ENCODE peak calls at places on chromosomes 11 and 22, in ten cellular contexts. D is CD4-positive, alpha-beta memory T cell; E is mucosa of descending colon; A is Peyer's patch; Z is uterus; R is trophoblast cell; Q is esophagus muscularis mucosa; I is suprapubic skin; M is effector memory CD4-positive, alpha-beta T cell; H is endothelial cell of umbilical vein. U is an unnamed sample. For H3K9me3, the result is how much of the 10 kb centered on the place peaks cover.

GRCh38 chr11:133660202-133660568 is 127.9 kb upstream of the OPCML start:
- DNase-seq in A (no peak), D (no peak), E (no peak), I (no peak), H (no peak), M (no peak), Z (no peak), R (no peak), Q (no peak), U (no peak)

GRCh38 chr11:130314184-130314748 is 451 bp downstream of the ZBTB44 start:
- DNase-seq in Z (peak), R (peak), M (peak), Q (no peak), I (peak), D (peak), H (peak), E (peak), A (peak), U (peak)

GRCh38 chr11:2843551-2843950 is 42.0 kb downstream of the CDKN1C start:
- DNase-seq in Q (no peak), H (no peak), D (no peak), E (no peak), M (no peak), A (no peak), Z (no peak), I (no peak), R (no peak), U (no peak)

GRCh38 chr11:23555085-23555484 is 694.8 kb upstream of the CCDC179 start:
- DNase-seq in D (no peak), A (no peak), M (no peak), Q (no peak), R (peak), E (no peak), H (peak), I (no peak), Z (no peak), U (peak)

GRCh38 chr11:120630100-120630499 is 118.6 kb downstream of the GRIK4 start:
- DNase-seq in H (no peak), A (no peak), I (no peak), R (no peak), M (no peak), E (no peak), Q (no peak), Z (no peak), D (no peak), U (no peak)

GRCh38 chr11:114307524-114308203 is 11.5 kb downstream of the NNMT start:
- DNase-seq in M (no peak), I (peak), H (peak), R (no peak), Z (peak), D (no peak), A (no peak), E (peak), Q (peak), U (peak)

GRCh38 chr11:123304828-123305530 is 109.9 kb upstream of the CLMP start:
- DNase-seq in H (no peak), D (no peak), R (no peak), Q (no peak), M (no peak), I (no peak), A (no peak), Z (no peak), E (no peak), U (no peak)

GRCh38 chr22:38041760-38042584 is 15.2 kb upstream of the PICK1 start:
- DNase-seq in Z (no peak), H (no peak), D (no peak), I (no peak), A (no peak), E (no peak), Q (no peak), R (no peak), M (no peak), U (no peak)

GRCh38 chr11:109362059-109362458 is 59.9 kb upstream of the C11orf87 start:
- DNase-seq in D (no peak), H (no peak), Q (peak), R (no peak), M (no peak), Z (no peak), A (no peak), I (no peak), E (no peak), U (no peak)

GRCh38 chr11:22728600-22729394 is 62.4 kb downstream of the GAS2 start:
- DNase-seq in Q (no peak), R (no peak), D (no peak), E (no peak), M (no peak), A (no peak), I (no peak), Z (no peak), H (peak), U (no peak)

GRCh38 chr11:21933095-21933494 is 259.8 kb upstream of the ANO5 start:
- DNase-seq in M (no peak), A (no peak), R (peak), E (no peak), Z (no peak), D (no peak), H (no peak), I (no peak), Q (no peak), U (no peak)

GRCh38 chr22:21652547-21653545 is 10.7 kb downstream of the SDF2L1 start:
- DNase-seq in I (no peak), E (no peak), A (no peak), H (no peak), D (no peak), Q (no peak), Z (no peak), M (no peak), R (no peak), U (no peak)

GRCh38 chr11:33040862-33041453 is 1.6 kb downstream of the TCP11L1 start:
- DNase-seq in I (no peak), M (no peak), D (no peak), E (no peak), Q (no peak), A (no peak), R (peak), H (no peak), Z (no peak), U (no peak)

GRCh38 chr22:46110215-46110614 is 40.1 kb upstream of the PPARA start:
- DNase-seq in D (no peak), H (no peak), Q (no peak), I (no peak), E (no peak), R (peak), Z (peak), M (no peak), A (no peak), U (no peak)

GRCh38 chr22:32042924-32043323 is at the start of gene SLC5A1:
- DNase-seq in Z (no peak), M (no peak), H (no peak), I (peak), Q (no peak), A (peak), D (no peak), R (no peak), E (peak), U (no peak)

GRCh38 chr11:111954154-111954553 is 17.0 kb downstream of the DIXDC1 start:
- DNase-seq in Z (no peak), A (no peak), Q (no peak), R (no peak), H (no peak), D (no peak), M (no peak), I (no peak), E (no peak), U (no peak)

GRCh38 chr11:103907548-103908455 is 128.6 kb upstream of the DDI1 start:
- DNase-seq in Z (no peak), M (no peak), E (no peak), Q (no peak), R (no peak), D (no peak), I (no peak), H (peak), A (no peak), U (peak)

GRCh38 chr22:44659140-44659539 is 42.9 kb upstream of the PRR5 start:
- DNase-seq in A (no peak), H (no peak), Z (no peak), M (no peak), E (no peak), I (no peak), Q (peak), D (no peak), R (no peak), U (no peak)

GRCh38 chr11:125977333-125977732 is 31.5 kb downstream of the VSIG10L2 start:
- DNase-seq in Q (no peak), Z (no peak), A (no peak), I (no peak), E (no peak), M (no peak), H (no peak), D (no peak), R (no peak), U (no peak)

GRCh38 chr11:22666700-22667439 is 459 bp downstream of the GAS2 start:
- DNase-seq in M (no peak), D (no peak), R (no peak), H (peak), Z (no peak), Q (no peak), E (peak), I (no peak), A (peak), U (peak)

GRCh38 chr11:47143322-47143721 is 33.4 kb downstream of the ARFGAP2 start:
- DNase-seq in D (no peak), Z (no peak), Q (no peak), I (no peak), R (peak), E (no peak), A (no peak), H (peak), M (no peak), U (peak)

DNA sequence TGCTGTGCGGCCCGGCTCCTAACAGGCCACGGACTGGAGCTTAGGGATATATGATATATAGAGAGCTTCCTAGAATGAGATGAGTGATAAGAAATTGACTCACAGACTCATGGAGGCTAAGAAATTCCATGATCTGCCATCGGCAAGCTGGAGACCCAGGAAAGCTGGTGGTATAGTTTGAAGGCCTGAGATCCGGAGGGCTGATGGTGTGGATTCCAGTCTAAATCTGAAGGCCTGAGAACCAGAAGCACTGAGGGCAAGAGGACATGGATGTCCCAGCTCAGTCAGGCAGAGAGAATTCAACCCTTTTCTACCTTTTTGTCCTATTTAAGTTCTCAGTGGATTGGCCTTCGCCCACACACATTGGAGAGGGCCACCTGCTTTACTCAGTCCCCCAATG is 564.8 kb downstream of the TBC1D22A start:
- DNase-seq in E (no peak), I (no peak), H (no peak), R (no peak), A (no peak), M (no peak), Z (no peak), D (no peak), Q (peak), U (no peak)
- H3K9me3 ChIP-seq in E (under half), I (under half), H (under half), R (half or more), A (under half), M (under half), Z (under half), D (under half), Q (under half), U (under half)

GRCh38 chr22:27798526-27799333 is 2.8 kb downstream of the MN1 start:
- DNase-seq in A (no peak), Q (no peak), Z (no peak), I (no peak), R (no peak), M (no peak), H (no peak), D (no peak), E (no peak), U (peak)

GRCh38 chr22:27801197-27801615 is 350 bp downstream of the MN1 start:
- DNase-seq in M (no peak), D (peak), H (peak), I (no peak), R (peak), E (no peak), Z (no peak), Q (no peak), A (no peak), U (peak)

GRCh38 chr22:27797793-27798525 is 3.6 kb downstream of the MN1 start:
- DNase-seq in E (no peak), R (no peak), M (no peak), Z (no peak), H (no peak), I (no peak), Q (no peak), A (no peak), D (no peak), U (no peak)

GRCh38 chr22:27800250-27801131 is 1.1 kb downstream of the MN1 start:
- DNase-seq in R (no peak), Q (no peak), D (no peak), I (no peak), M (no peak), Z (no peak), H (no peak), E (no peak), A (no peak), U (no peak)

GRCh38 chr22:27799334-27800249 is 2.0 kb downstream of the MN1 start:
- DNase-seq in I (no peak), H (no peak), D (no peak), R (no peak), E (no peak), A (no peak), M (no peak), Q (no peak), Z (no peak), U (no peak)
- H3K4me3 ChIP-seq in I (peak), H (no peak), D (no peak), R (no peak), E (no peak), A (peak), M (no peak), Q (peak), Z (peak), U (peak)

GRCh38 chr11:38582151-38582550 is 1984.1 kb upstream of the RAG2 start:
- DNase-seq in Q (no peak), M (no peak), I (no peak), Z (no peak), D (no peak), A (no peak), H (no peak), R (no peak), E (no peak), U (no peak)
- H3K9me3 ChIP-seq in Q (under half), M (under half), I (under half), Z (under half), D (under half), A (under half), H (under half), R (under half), E (under half), U (under half)

DNA sequence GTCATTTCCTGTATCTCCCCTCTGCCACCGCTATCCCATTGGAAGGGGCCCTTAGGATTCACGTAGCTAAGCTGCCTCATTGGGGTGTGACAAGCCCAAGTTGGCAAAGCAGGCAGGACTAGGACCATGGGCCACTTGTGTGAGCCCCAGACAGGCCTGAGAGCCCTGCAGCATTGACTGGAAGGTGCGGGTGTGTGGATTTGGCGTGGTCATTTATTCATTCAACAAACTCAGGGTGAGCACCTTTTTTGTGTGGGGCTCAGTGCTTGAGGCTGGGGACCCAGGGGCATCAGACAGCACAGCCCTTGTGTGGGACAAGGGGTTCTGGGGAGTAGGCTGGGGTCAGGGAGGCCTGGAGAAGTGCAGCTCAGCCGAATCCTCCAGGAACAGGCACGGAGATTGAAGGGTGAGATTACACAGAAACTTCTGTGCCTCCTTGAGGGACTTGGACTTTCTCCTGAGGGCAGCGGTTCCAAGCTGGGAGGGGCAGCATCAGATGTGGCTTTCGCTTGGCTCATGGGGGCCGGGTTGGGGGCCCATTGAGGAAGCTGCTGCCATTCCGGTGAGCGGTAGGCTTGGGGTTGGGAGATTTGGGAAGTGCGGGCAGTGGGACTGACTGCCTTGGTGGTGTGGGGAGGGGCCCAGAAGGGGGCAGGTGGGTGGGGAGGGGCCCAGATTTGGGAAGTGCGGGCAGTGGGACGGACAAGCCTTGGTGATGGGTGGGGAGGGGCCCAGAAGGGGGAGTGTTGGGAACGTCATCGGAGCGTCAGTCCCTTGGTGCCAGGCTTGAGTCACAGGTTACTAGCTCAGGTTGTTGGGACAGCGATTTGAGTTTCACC is 11.9 kb downstream of the MGAT3 start:
- DNase-seq in M (no peak), Z (no peak), D (no peak), E (no peak), Q (no peak), H (no peak), A (peak), I (no peak), R (no peak), U (no peak)
- H3K4me3 ChIP-seq in M (no peak), Z (no peak), D (no peak), E (no peak), Q (no peak), H (no peak), A (no peak), I (no peak), R (no peak), U (no peak)

GRCh38 chr11:50078001-50078400 is 45.3 kb downstream of the OR4C45 start:
- DNase-seq in Q (no peak), H (no peak), D (no peak), R (no peak), M (no peak), I (no peak), A (no peak), E (no peak), Z (no peak), U (no peak)
- H3K9me3 ChIP-seq in Q (under half), H (under half), D (under half), R (half or more), M (under half), I (under half), A (under half), E (half or more), Z (under half), U (under half)

GRCh38 chr11:15199693-15200092 is 85.0 kb downstream of the INSC start:
- DNase-seq in E (no peak), R (no peak), Z (no peak), I (no peak), Q (no peak), M (no peak), A (no peak), H (no peak), D (no peak), U (no peak)

GRCh38 chr11:15204766-15205165 is 90.0 kb downstream of the INSC start:
- DNase-seq in E (no peak), H (no peak), Z (no peak), R (no peak), M (no peak), D (no peak), A (no peak), Q (no peak), I (no peak), U (no peak)

GRCh38 chr11:15200696-15201095 is 86.0 kb downstream of the INSC start:
- DNase-seq in R (no peak), M (no peak), D (no peak), Q (no peak), Z (no peak), E (no peak), H (no peak), A (no peak), I (no peak), U (no peak)

GRCh38 chr11:15202626-15203025 is 87.9 kb downstream of the INSC start:
- DNase-seq in Z (no peak), D (no peak), E (no peak), R (peak), I (no peak), Q (no peak), A (no peak), M (no peak), H (no peak), U (no peak)

GRCh38 chr11:15201586-15201985 is 86.9 kb downstream of the INSC start:
- DNase-seq in M (no peak), D (no peak), Z (no peak), Q (no peak), I (no peak), H (no peak), R (peak), A (no peak), E (no peak), U (no peak)
- H3K4me3 ChIP-seq in M (no peak), D (no peak), Z (no peak), Q (no peak), I (no peak), H (no peak), R (no peak), A (no peak), E (no peak), U (no peak)

GRCh38 chr11:55854704-55855103 is 16.2 kb downstream of the OR5D16 start:
- DNase-seq in Q (no peak), D (no peak), R (no peak), A (no peak), Z (no peak), E (no peak), I (no peak), M (no peak), H (no peak), U (no peak)
- H3K9me3 ChIP-seq in Q (under half), D (under half), R (under half), A (under half), Z (under half), E (under half), I (under half), M (under half), H (under half), U (under half)

GRCh38 chr11:67419330-67420049 is 4.0 kb downstream of the CARNS1 start:
- DNase-seq in Z (no peak), A (no peak), Q (no peak), R (no peak), M (no peak), I (no peak), D (no peak), E (no peak), H (no peak), U (no peak)
- H3K4me3 ChIP-seq in Z (no peak), A (no peak), Q (no peak), R (no peak), M (peak), I (peak), D (no peak), E (no peak), H (no peak), U (no peak)

U was measured in cardiac muscle cell.